ENCODE peak calls at places on chromosomes 11 and 22, in four cellular contexts. K, L, Z and F are unnamed samples.

GRCh38 chr11:35549787-35550186 is 24.4 kb upstream of the PAMR1 start:
- DNase-seq in K (no peak), L (peak), Z (no peak), F (peak)

GRCh38 chr22:23357028-23357427 is 176.7 kb downstream of the BCR start:
- DNase-seq in K (no peak), L (no peak), Z (no peak), F (no peak)

GRCh38 chr22:38513063-38513462 is 7.0 kb upstream of the DDX17 start:
- DNase-seq in K (no peak), L (no peak), Z (no peak), F (peak)

GRCh38 chr11:83192846-83193245 is 666 bp upstream of the ANKRD42 start:
- DNase-seq in K (no peak), L (no peak), Z (no peak), F (no peak)

GRCh38 chr22:24985824-24986214 is 33.3 kb downstream of the KIAA1671 start:
- DNase-seq in K (no peak), L (no peak), Z (no peak), F (no peak)

GRCh38 chr11:69335010-69335409 is 41.1 kb downstream of the MYEOV start:
- DNase-seq in K (no peak), L (no peak), Z (no peak), F (no peak)

GRCh38 chr11:1852885-1853284 is at the start of gene LSP1:
- DNase-seq in K (no peak), L (no peak), Z (no peak), F (no peak)

GRCh38 chr22:19524170-19525115 is at the start of gene CLDN5:
- DNase-seq in K (no peak), L (no peak), Z (peak), F (peak)

GRCh38 chr22:20116951-20117645 is at the start of gene TRMT2A:
- DNase-seq in K (peak), L (peak), Z (peak), F (peak)

GRCh38 chr11:128238521-128239222 is 348.7 kb downstream of the ETS1 start:
- DNase-seq in K (no peak), L (no peak), Z (no peak), F (no peak)

GRCh38 chr11:1281326-1281973 is 28.0 kb downstream of the TOLLIP start:
- DNase-seq in K (no peak), L (no peak), Z (no peak), F (no peak)

GRCh38 chr11:14542384-14542783 is 22.2 kb upstream of the PSMA1 start:
- DNase-seq in K (no peak), L (no peak), Z (peak), F (no peak)

GRCh38 chr22:26124991-26125725 is 44.1 kb upstream of the SEZ6L start:
- DNase-seq in K (no peak), L (no peak), Z (peak), F (no peak)

GRCh38 chr11:60985991-60986915 is 14.8 kb downstream of the CD6 start:
- DNase-seq in K (no peak), L (no peak), Z (no peak), F (no peak)

GRCh38 chr22:35376728-35377472 is 4.0 kb upstream of the HMOX1 start:
- DNase-seq in K (peak), L (peak), Z (peak), F (peak)

GRCh38 chr11:128520206-128520885 is 67.0 kb downstream of the ETS1 start:
- DNase-seq in K (no peak), L (no peak), Z (no peak), F (no peak)

GRCh38 chr11:14386895-14387480 is 28.0 kb upstream of the RRAS2 start:
- DNase-seq in K (peak), L (peak), Z (peak), F (peak)

GRCh38 chr11:48052183-48053040 is 72.1 kb downstream of the PTPRJ start:
- DNase-seq in K (no peak), L (no peak), Z (no peak), F (no peak)

GRCh38 chr11:102882389-102883024 is 7.7 kb upstream of the MMP12 start:
- DNase-seq in K (no peak), L (peak), Z (no peak), F (no peak)

GRCh38 chr11:71490731-71491390 is 36.2 kb upstream of the KRTAP5-7 start:
- DNase-seq in K (no peak), L (no peak), Z (no peak), F (no peak)

GRCh38 chr11:132475046-132475445 is 1057.3 kb downstream of the OPCML start:
- DNase-seq in K (no peak), L (no peak), Z (no peak), F (no peak)

GRCh38 chr11:105821366-105821765 is 200.7 kb downstream of the MSANTD4 start:
- DNase-seq in K (no peak), L (no peak), Z (no peak), F (no peak)

GRCh38 chr11:120956710-120957500 is 67.0 kb upstream of the TBCEL start:
- DNase-seq in K (no peak), L (no peak), Z (no peak), F (peak)

GRCh38 chr11:8908099-8908498 is 2.9 kb upstream of the AKIP1 start:
- DNase-seq in K (no peak), L (no peak), Z (no peak), F (no peak)

GRCh38 chr11:111688028-111688427 is 78.2 kb downstream of the PPP2R1B start:
- DNase-seq in K (no peak), L (no peak), Z (no peak), F (no peak)

GRCh38 chr11:43580735-43581369 is 99.7 kb upstream of the HSD17B12 start:
- DNase-seq in K (no peak), L (no peak), Z (peak), F (no peak)

GRCh38 chr11:23954730-23955129 is 542.1 kb upstream of the LUZP2 start:
- DNase-seq in K (no peak), L (no peak), Z (no peak), F (no peak)

GRCh38 chr11:299081-299891 is at the start of gene IFITM5:
- DNase-seq in K (no peak), L (no peak), Z (no peak), F (no peak)

GRCh38 chr11:76773921-76774361 is 9.2 kb upstream of the TSKU start:
- DNase-seq in K (no peak), L (no peak), Z (no peak), F (peak)

GRCh38 chr11:15852179-15852578 is 504.2 kb downstream of the SOX6 start:
- DNase-seq in K (no peak), L (no peak), Z (no peak), F (no peak)

GRCh38 chr11:62954478-62954877 is 30.3 kb downstream of the SLC22A6 start:
- DNase-seq in K (no peak), L (no peak), Z (no peak), F (no peak)

GRCh38 chr11:20723366-20723765 is 54.0 kb downstream of the NELL1 start:
- DNase-seq in K (no peak), L (no peak), Z (no peak), F (no peak)